ENCODE peak calls at places on chromosomes 13 and 19, in eight cellular contexts. B is skeletal muscle cell; U is CD8-positive, alpha-beta T cell; A is BJ; Y is fibroblast of pulmonary artery; O is mucosa of descending colon; P is small intestine; Z is left lung. K is an unnamed sample.

GRCh38 chr19:21149877-21150276 is 8.0 kb downstream of the ZNF431 start:
- DNase-seq in Z (no peak), A (no peak), U (no peak), Y (no peak), P (no peak), O (no peak), B (no peak), K (no peak)

GRCh38 chr19:39053276-39054090 is 21.1 kb upstream of the FBXO27 start:
- DNase-seq in B (no peak), U (no peak), P (peak), A (no peak), Z (no peak), O (peak), Y (no peak), K (no peak)

GRCh38 chr19:38134538-38135149 is 89.4 kb downstream of the DPF1 start:
- DNase-seq in Z (no peak), P (peak), B (no peak), O (peak), A (no peak), Y (peak), U (peak), K (peak)

GRCh38 chr13:79631260-79631659 is 150.3 kb downstream of the NDFIP2 start:
- DNase-seq in Z (no peak), P (peak), O (no peak), A (peak), B (peak), U (no peak), Y (peak), K (peak)

GRCh38 chr13:113098163-113098732 is 7.3 kb upstream of the F7 start:
- DNase-seq in A (peak), Z (no peak), B (peak), U (no peak), Y (no peak), P (no peak), O (no peak), K (no peak)

GRCh38 chr19:45098521-45099464 is 5.8 kb downstream of the PPP1R37 start:
- DNase-seq in A (no peak), P (no peak), Z (no peak), B (no peak), U (no peak), O (no peak), Y (peak), K (no peak)

GRCh38 chr19:6801397-6802086 is 29.0 kb downstream of the VAV1 start:
- DNase-seq in Z (peak), O (peak), B (no peak), Y (peak), P (peak), A (no peak), U (peak), K (no peak)

GRCh38 chr13:77565635-77566034 is 30.1 kb downstream of the SCEL start:
- DNase-seq in P (no peak), O (no peak), A (no peak), Z (no peak), U (no peak), Y (peak), B (no peak), K (peak)

GRCh38 chr13:35979378-35979911 is 151.7 kb downstream of the DCLK1 start:
- DNase-seq in U (no peak), Z (peak), P (peak), Y (peak), A (peak), B (peak), O (peak), K (peak)

DNA sequence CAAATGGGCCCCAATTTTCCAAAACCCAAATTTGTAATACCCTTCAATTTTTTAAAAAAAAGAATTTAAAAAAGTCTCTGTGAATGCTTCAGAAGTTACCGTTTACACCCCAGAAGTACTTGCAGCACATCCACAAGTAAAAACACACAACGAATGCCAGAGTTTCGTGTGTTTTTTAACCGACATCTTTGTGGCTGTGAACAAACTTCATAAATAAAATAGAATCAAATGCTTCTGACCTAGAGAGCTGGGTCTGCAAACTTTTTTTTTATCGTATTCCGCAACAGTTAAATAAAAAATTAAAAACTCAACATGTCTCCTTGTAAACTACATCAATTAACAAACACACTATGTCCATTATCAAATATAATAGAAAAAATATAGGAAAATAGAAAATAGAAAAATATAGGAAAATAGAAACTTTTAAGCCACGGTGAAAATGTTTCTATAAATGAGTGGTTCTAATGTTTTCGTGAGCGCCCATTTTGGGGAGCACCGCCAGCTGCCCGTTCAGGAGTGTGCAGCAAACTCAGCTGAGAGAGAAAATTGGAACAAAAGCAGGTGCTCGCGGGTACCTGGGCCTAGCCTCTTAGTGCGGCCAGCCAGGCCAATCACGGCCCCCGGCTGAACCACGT is 384 bp upstream of the PDX1 start:
- DNase-seq in U (no peak), Z (no peak), A (no peak), O (no peak), Y (no peak), P (no peak), B (no peak), K (no peak)
- H3K4me3 ChIP-seq in U (no peak), Z (peak), A (no peak), O (no peak), Y (no peak), P (no peak), B (peak), K (no peak)

DNA sequence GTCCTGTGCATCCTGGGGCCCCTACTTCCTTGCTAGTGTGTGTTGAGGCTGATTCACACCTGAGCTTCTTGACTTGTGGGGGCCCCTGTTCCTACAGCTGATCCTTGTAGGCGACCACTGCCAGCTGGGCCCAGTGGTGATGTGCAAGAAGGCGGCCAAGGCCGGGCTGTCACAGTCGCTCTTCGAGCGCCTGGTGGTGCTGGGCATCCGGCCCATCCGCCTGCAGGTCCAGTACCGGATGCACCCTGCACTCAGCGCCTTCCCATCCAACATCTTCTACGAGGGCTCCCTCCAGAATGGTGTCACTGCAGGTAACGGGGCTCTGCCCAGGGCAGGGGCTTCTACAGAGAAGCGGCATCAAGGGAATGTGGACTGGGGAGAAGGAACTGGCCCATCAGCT is 25.5 kb downstream of the UPF1 start:
- DNase-seq in U (no peak), Z (no peak), A (no peak), P (no peak), O (no peak), B (no peak), Y (no peak), K (no peak)
- H3K4me3 ChIP-seq in U (no peak), Z (no peak), A (no peak), P (no peak), O (no peak), B (no peak), Y (no peak), K (no peak)

DNA sequence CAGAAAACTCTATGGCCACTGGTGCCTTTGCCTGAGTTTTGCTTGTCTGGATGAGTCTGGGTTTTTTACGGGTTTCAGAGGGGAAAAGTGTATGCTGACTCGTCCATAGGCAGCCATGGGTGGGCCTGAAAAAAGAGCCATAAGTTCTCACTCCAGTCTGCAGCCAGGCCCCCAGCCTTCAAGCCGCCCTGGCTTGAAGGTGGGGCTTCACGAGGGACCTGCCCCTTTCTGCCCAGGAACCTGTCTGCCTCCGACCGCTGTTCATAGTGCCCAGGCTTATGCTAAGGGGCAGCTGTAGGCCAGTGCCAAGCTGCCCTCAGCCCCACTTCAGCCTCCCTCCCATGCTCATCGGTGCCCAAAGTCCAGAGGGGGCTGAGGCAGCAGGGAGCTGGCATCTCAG is 385.2 kb downstream of the PCDH9 start:
- DNase-seq in P (no peak), Y (no peak), O (no peak), B (no peak), U (no peak), A (no peak), Z (no peak), K (no peak)
- H3K4me3 ChIP-seq in P (no peak), Y (no peak), O (no peak), B (no peak), U (no peak), A (no peak), Z (no peak), K (no peak)

GRCh38 chr19:33700408-33700757 is 78.6 kb downstream of the CHST8 start:
- DNase-seq in B (no peak), P (no peak), Y (no peak), Z (peak), O (no peak), A (no peak), U (no peak), K (no peak)

GRCh38 chr19:33697766-33698165 is 76.0 kb downstream of the CHST8 start:
- DNase-seq in P (no peak), U (no peak), Z (peak), O (no peak), A (no peak), B (no peak), Y (no peak), K (no peak)

GRCh38 chr19:33702606-33703437 is 81.1 kb downstream of the CHST8 start:
- DNase-seq in A (no peak), B (no peak), Z (peak), O (no peak), U (no peak), Y (no peak), P (no peak), K (no peak)

GRCh38 chr19:33698576-33699435 is 77.1 kb downstream of the CHST8 start:
- DNase-seq in O (no peak), Z (peak), A (no peak), B (no peak), Y (no peak), U (no peak), P (no peak), K (no peak)

GRCh38 chr19:33699754-33700407 is 78.1 kb downstream of the CHST8 start:
- DNase-seq in Z (peak), Y (no peak), A (no peak), U (no peak), B (no peak), O (no peak), P (no peak), K (no peak)
- H3K4me3 ChIP-seq in Z (no peak), Y (no peak), A (no peak), U (no peak), B (no peak), O (no peak), P (no peak), K (no peak)

DNA sequence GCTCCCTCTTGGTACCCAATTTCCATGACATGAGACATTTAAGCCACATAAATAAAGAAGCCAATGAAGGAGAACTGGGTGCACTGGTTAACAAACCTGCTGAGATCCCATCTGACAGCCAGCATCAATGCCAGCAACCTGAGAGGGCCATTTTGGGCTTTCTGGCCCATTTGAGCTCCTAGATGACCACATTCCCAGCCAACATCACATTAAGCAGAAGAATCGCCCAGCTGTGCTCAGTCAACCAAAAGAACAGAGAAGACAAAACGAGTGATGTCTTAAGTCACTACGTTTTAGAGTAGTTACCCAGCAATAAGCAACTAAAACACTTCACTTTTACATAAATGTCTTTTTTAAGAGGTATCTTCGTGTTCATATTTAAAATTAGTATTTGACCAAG is 21.9 kb downstream of the LCP1 start:
- DNase-seq in Y (no peak), P (no peak), A (no peak), O (no peak), B (no peak), U (no peak), Z (no peak), K (no peak)
- H3K4me3 ChIP-seq in Y (no peak), P (no peak), A (no peak), O (no peak), B (no peak), U (no peak), Z (no peak), K (no peak)

GRCh38 chr13:52847322-52847681 is 1.1 kb downstream of the PCDH8 start:
- DNase-seq in B (no peak), A (no peak), Z (no peak), Y (no peak), U (no peak), O (no peak), P (no peak), K (no peak)
- H3K4me3 ChIP-seq in B (no peak), A (no peak), Z (no peak), Y (no peak), U (no peak), O (no peak), P (no peak), K (no peak)

GRCh38 chr19:32287811-32288227 is 57.6 kb upstream of the ZNF507 start:
- DNase-seq in Z (peak), Y (peak), O (peak), B (peak), U (no peak), A (peak), P (peak), K (peak)
- H3K4me3 ChIP-seq in Z (no peak), Y (no peak), O (no peak), B (no peak), U (no peak), A (no peak), P (no peak), K (peak)